ENCODE peak calls at places on chromosome 21, in ten cellular contexts. One of them, this sample, is unnamed.

GRCh38 chr21:33492571-33492970 is 1.1 kb upstream of the DNAJC28 start:
- DNase-seq in ascending aorta: no peak
- DNase-seq in testis: no peak
- DNase-seq in A549: no peak
- DNase-seq in tibial artery: no peak
- DNase-seq in lower lobe of right lung: no peak
- DNase-seq in HepG2: no peak
- DNase-seq in cardiac muscle cell: no peak
- DNase-seq in sigmoid colon: no peak
- DNase-seq in fibroblast of lung: peak; percentile 76
- DNase-seq in this sample: no peak

GRCh38 chr21:37855568-37856391 is 60.5 kb downstream of the KCNJ6 start:
- DNase-seq in ascending aorta: no peak
- DNase-seq in testis: no peak
- DNase-seq in A549: no peak
- DNase-seq in tibial artery: no peak
- DNase-seq in lower lobe of right lung: no peak
- DNase-seq in HepG2: no peak
- DNase-seq in cardiac muscle cell: no peak
- DNase-seq in sigmoid colon: no peak
- DNase-seq in fibroblast of lung: peak; percentile 86
- DNase-seq in this sample: no peak

GRCh38 chr21:33202464-33203363 is 27.0 kb upstream of the IFNAR2 start:
- DNase-seq in ascending aorta: no peak
- DNase-seq in testis: no peak
- DNase-seq in A549: no peak
- DNase-seq in tibial artery: no peak
- DNase-seq in lower lobe of right lung: no peak
- DNase-seq in HepG2: no peak
- DNase-seq in cardiac muscle cell: no peak
- DNase-seq in sigmoid colon: no peak
- DNase-seq in fibroblast of lung: no peak
- DNase-seq in this sample: no peak

GRCh38 chr21:25735221-25735894 is 586 bp downstream of the GABPA start:
- DNase-seq in ascending aorta: peak; percentile 62
- DNase-seq in testis: peak; percentile 93
- DNase-seq in A549: peak; percentile 33
- DNase-seq in tibial artery: peak; percentile 89
- DNase-seq in lower lobe of right lung: peak; percentile 94
- DNase-seq in HepG2: peak; percentile 80
- DNase-seq in cardiac muscle cell: peak; percentile 91
- DNase-seq in sigmoid colon: peak; percentile 96
- DNase-seq in fibroblast of lung: peak; percentile 87
- DNase-seq in this sample: peak; percentile 94

GRCh38 chr21:21612446-21612845 is 614.2 kb downstream of the NCAM2 start:
- DNase-seq in ascending aorta: no peak
- DNase-seq in testis: no peak
- DNase-seq in A549: no peak
- DNase-seq in tibial artery: no peak
- DNase-seq in lower lobe of right lung: no peak
- DNase-seq in HepG2: no peak
- DNase-seq in cardiac muscle cell: no peak
- DNase-seq in sigmoid colon: no peak
- DNase-seq in fibroblast of lung: peak; percentile 97
- DNase-seq in this sample: no peak

GRCh38 chr21:39175154-39175553 is 8.1 kb downstream of the PSMG1 start:
- DNase-seq in ascending aorta: no peak
- DNase-seq in testis: no peak
- DNase-seq in A549: no peak
- DNase-seq in tibial artery: no peak
- DNase-seq in lower lobe of right lung: no peak
- DNase-seq in HepG2: no peak
- DNase-seq in cardiac muscle cell: peak; percentile 25
- DNase-seq in sigmoid colon: no peak
- DNase-seq in fibroblast of lung: peak; percentile 62
- DNase-seq in this sample: no peak

GRCh38 chr21:26920055-26920454 is 46.8 kb downstream of the ADAMTS5 start:
- DNase-seq in ascending aorta: no peak
- DNase-seq in testis: no peak
- DNase-seq in A549: no peak
- DNase-seq in tibial artery: no peak
- DNase-seq in lower lobe of right lung: no peak
- DNase-seq in HepG2: no peak
- DNase-seq in cardiac muscle cell: no peak
- DNase-seq in sigmoid colon: no peak
- DNase-seq in fibroblast of lung: peak; percentile 53
- DNase-seq in this sample: no peak

GRCh38 chr21:43021191-43021590 is 46.8 kb downstream of the PKNOX1 start:
- DNase-seq in ascending aorta: no peak
- DNase-seq in testis: no peak
- DNase-seq in A549: no peak
- DNase-seq in tibial artery: no peak
- DNase-seq in lower lobe of right lung: no peak
- DNase-seq in HepG2: no peak
- DNase-seq in cardiac muscle cell: no peak
- DNase-seq in sigmoid colon: no peak
- DNase-seq in fibroblast of lung: no peak
- DNase-seq in this sample: no peak

GRCh38 chr21:27206368-27206982 is 239.6 kb upstream of the ADAMTS5 start:
- DNase-seq in ascending aorta: no peak
- DNase-seq in testis: no peak
- DNase-seq in A549: no peak
- DNase-seq in tibial artery: no peak
- DNase-seq in lower lobe of right lung: no peak
- DNase-seq in HepG2: no peak
- DNase-seq in cardiac muscle cell: no peak
- DNase-seq in sigmoid colon: no peak
- DNase-seq in fibroblast of lung: no peak
- DNase-seq in this sample: no peak

GRCh38 chr21:30984897-30985296 is 53.4 kb downstream of the KRTAP19-8 start:
- DNase-seq in ascending aorta: no peak
- DNase-seq in testis: no peak
- DNase-seq in A549: no peak
- DNase-seq in tibial artery: no peak
- DNase-seq in lower lobe of right lung: no peak
- DNase-seq in HepG2: no peak
- DNase-seq in cardiac muscle cell: no peak
- DNase-seq in sigmoid colon: no peak
- DNase-seq in fibroblast of lung: no peak
- DNase-seq in this sample: no peak

GRCh38 chr21:26087223-26087918 is 83.2 kb downstream of the APP start:
- DNase-seq in ascending aorta: no peak
- DNase-seq in testis: no peak
- DNase-seq in A549: no peak
- DNase-seq in tibial artery: no peak
- DNase-seq in lower lobe of right lung: no peak
- DNase-seq in HepG2: no peak
- DNase-seq in cardiac muscle cell: no peak
- DNase-seq in sigmoid colon: no peak
- DNase-seq in fibroblast of lung: no peak
- DNase-seq in this sample: no peak

GRCh38 chr21:29271927-29272333 is 26.8 kb upstream of the BACH1 start:
- DNase-seq in ascending aorta: no peak
- DNase-seq in testis: peak; percentile 21
- DNase-seq in A549: no peak
- DNase-seq in tibial artery: no peak
- DNase-seq in lower lobe of right lung: no peak
- DNase-seq in HepG2: peak; percentile 81
- DNase-seq in cardiac muscle cell: no peak
- DNase-seq in sigmoid colon: no peak
- DNase-seq in fibroblast of lung: peak; percentile 23
- DNase-seq in this sample: no peak

GRCh38 chr21:31991356-31992331 is 118.8 kb downstream of the HUNK start:
- DNase-seq in ascending aorta: no peak
- DNase-seq in testis: no peak
- DNase-seq in A549: no peak
- DNase-seq in tibial artery: no peak
- DNase-seq in lower lobe of right lung: no peak
- DNase-seq in HepG2: no peak
- DNase-seq in cardiac muscle cell: no peak
- DNase-seq in sigmoid colon: no peak
- DNase-seq in fibroblast of lung: no peak
- DNase-seq in this sample: no peak

GRCh38 chr21:14482165-14482564 is 64.0 kb downstream of the SAMSN1 start:
- DNase-seq in ascending aorta: no peak
- DNase-seq in testis: no peak
- DNase-seq in A549: no peak
- DNase-seq in tibial artery: no peak
- DNase-seq in lower lobe of right lung: no peak
- DNase-seq in HepG2: no peak
- DNase-seq in cardiac muscle cell: no peak
- DNase-seq in sigmoid colon: no peak
- DNase-seq in fibroblast of lung: no peak
- DNase-seq in this sample: peak; percentile 8

DNA sequence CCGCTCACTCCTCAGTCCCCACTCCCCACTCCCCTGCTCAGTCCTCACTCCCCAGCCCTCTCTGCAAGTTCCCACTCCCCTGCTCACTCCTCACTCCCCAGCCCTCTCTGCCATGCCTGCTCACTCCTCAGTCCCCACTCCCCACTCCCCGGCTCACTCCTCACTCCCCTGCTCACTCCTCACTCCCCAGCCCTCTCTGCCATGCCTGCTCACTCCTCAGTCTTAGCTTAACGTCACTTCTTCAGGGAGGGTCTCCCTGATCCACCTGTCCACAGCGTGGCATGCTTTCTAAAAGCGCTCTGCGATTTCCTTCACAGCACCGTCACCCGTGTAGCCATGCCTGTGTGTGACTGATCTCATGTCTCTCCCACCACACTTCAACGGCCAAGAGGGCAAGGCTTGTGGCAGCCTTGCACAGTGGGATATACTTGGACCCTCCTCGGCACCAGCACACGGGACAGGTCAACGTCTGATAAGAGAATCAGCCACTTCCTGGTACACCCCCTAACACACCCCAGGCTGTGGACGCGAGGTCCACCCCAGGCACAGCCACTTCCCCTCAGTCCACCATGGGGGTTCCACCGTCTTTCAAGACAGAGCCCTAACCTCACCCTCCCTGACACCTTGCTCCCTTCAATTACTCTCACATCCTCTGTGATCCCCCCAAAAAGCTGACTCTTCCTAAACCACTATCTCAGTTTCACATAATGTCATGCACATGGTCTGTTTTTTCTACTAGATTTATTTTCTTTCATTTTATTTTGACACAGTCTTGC is 14.0 kb downstream of the PRDM15 start:
- DNase-seq in ascending aorta: no peak
- DNase-seq in testis: no peak
- DNase-seq in A549: no peak
- DNase-seq in tibial artery: no peak
- DNase-seq in lower lobe of right lung: no peak
- DNase-seq in HepG2: no peak
- DNase-seq in cardiac muscle cell: no peak
- DNase-seq in sigmoid colon: no peak
- DNase-seq in fibroblast of lung: no peak
- DNase-seq in this sample: no peak
- H3K4me1 ChIP-seq in ascending aorta: no peaks in the 10 kb centered on the region
- H3K4me1 ChIP-seq in testis: no peaks in the 10 kb centered on the region
- H3K4me1 ChIP-seq in A549: peaks cover 12% of the 10 kb centered on the region
- H3K4me1 ChIP-seq in tibial artery: peaks cover 7% of the 10 kb centered on the region
- H3K4me1 ChIP-seq in lower lobe of right lung: no peaks in the 10 kb centered on the region
- H3K4me1 ChIP-seq in HepG2: peaks cover 8% of the 10 kb centered on the region
- H3K4me1 ChIP-seq in cardiac muscle cell: no peaks in the 10 kb centered on the region
- H3K4me1 ChIP-seq in sigmoid colon: no peaks in the 10 kb centered on the region
- H3K4me1 ChIP-seq in fibroblast of lung: no peaks in the 10 kb centered on the region
- H3K4me1 ChIP-seq in this sample: no peaks in the 10 kb centered on the region

GRCh38 chr21:35048706-35049617 is at the start of gene RUNX1:
- DNase-seq in ascending aorta: peak; percentile 36
- DNase-seq in testis: peak; percentile 33
- DNase-seq in A549: no peak
- DNase-seq in tibial artery: peak; percentile 41
- DNase-seq in lower lobe of right lung: peak; percentile 77
- DNase-seq in HepG2: no peak
- DNase-seq in cardiac muscle cell: no peak
- DNase-seq in sigmoid colon: no peak
- DNase-seq in fibroblast of lung: peak; percentile 79
- DNase-seq in this sample: peak; percentile 45
- TF ChIP-seq CTCF in ascending aorta: no peak
- TF ChIP-seq CTCF in testis: no peak
- TF ChIP-seq CTCF in A549: no peak
- TF ChIP-seq CTCF in tibial artery: no peak
- TF ChIP-seq CTCF in lower lobe of right lung: no peak
- TF ChIP-seq CTCF in HepG2: no peak
- TF ChIP-seq CTCF in cardiac muscle cell: no peak
- TF ChIP-seq CTCF in sigmoid colon: no peak
- TF ChIP-seq CTCF in fibroblast of lung: no peak
- TF ChIP-seq CTCF in this sample: no peak

GRCh38 chr21:46178961-46179360 is 5.3 kb downstream of the SPATC1L start:
- DNase-seq in ascending aorta: no peak
- DNase-seq in testis: no peak
- DNase-seq in A549: no peak
- DNase-seq in tibial artery: no peak
- DNase-seq in lower lobe of right lung: no peak
- DNase-seq in HepG2: no peak
- DNase-seq in cardiac muscle cell: no peak
- DNase-seq in sigmoid colon: no peak
- DNase-seq in fibroblast of lung: no peak
- DNase-seq in this sample: no peak
- H3K9me3 ChIP-seq in ascending aorta: no peaks in the 10 kb centered on the region
- H3K9me3 ChIP-seq in testis: no peaks in the 10 kb centered on the region
- H3K9me3 ChIP-seq in A549: peaks cover 10% of the 10 kb centered on the region
- H3K9me3 ChIP-seq in tibial artery: peaks cover 7% of the 10 kb centered on the region
- H3K9me3 ChIP-seq in lower lobe of right lung: no peaks in the 10 kb centered on the region
- H3K9me3 ChIP-seq in HepG2: no peaks in the 10 kb centered on the region
- H3K9me3 ChIP-seq in cardiac muscle cell: no peaks in the 10 kb centered on the region
- H3K9me3 ChIP-seq in sigmoid colon: no peaks in the 10 kb centered on the region
- H3K9me3 ChIP-seq in fibroblast of lung: no peaks in the 10 kb centered on the region
- H3K9me3 ChIP-seq in this sample: no peaks in the 10 kb centered on the region

GRCh38 chr21:41722052-41723018 is 44.5 kb downstream of the RIPK4 start:
- DNase-seq in ascending aorta: no peak
- DNase-seq in testis: no peak
- DNase-seq in A549: no peak
- DNase-seq in tibial artery: no peak
- DNase-seq in lower lobe of right lung: no peak
- DNase-seq in HepG2: no peak
- DNase-seq in cardiac muscle cell: no peak
- DNase-seq in sigmoid colon: no peak
- DNase-seq in fibroblast of lung: no peak
- DNase-seq in this sample: no peak
- H3K4me1 ChIP-seq in ascending aorta: peaks cover 3% of the 10 kb centered on the region
- H3K4me1 ChIP-seq in testis: no peaks in the 10 kb centered on the region
- H3K4me1 ChIP-seq in A549: peaks cover 13% of the 10 kb centered on the region
- H3K4me1 ChIP-seq in tibial artery: peaks cover 9% of the 10 kb centered on the region
- H3K4me1 ChIP-seq in lower lobe of right lung: no peaks in the 10 kb centered on the region
- H3K4me1 ChIP-seq in HepG2: peaks cover 55% of the 10 kb centered on the region
- H3K4me1 ChIP-seq in cardiac muscle cell: no peaks in the 10 kb centered on the region
- H3K4me1 ChIP-seq in sigmoid colon: no peaks in the 10 kb centered on the region
- H3K4me1 ChIP-seq in fibroblast of lung: peaks cover 3% of the 10 kb centered on the region
- H3K4me1 ChIP-seq in this sample: peaks cover 7% of the 10 kb centered on the region